ENCODE peak calls at places on chromosomes 11 and 22, in four cellular contexts. H, D, U and K are unnamed samples.

GRCh38 chr11:1052133-1053011 is 15.9 kb upstream of the MUC6 start:
- DNase-seq in H (peak), D (no peak), U (no peak), K (peak)

GRCh38 chr11:119671561-119672015 is 57.4 kb downstream of the NECTIN1 start:
- DNase-seq in H (no peak), D (no peak), U (no peak), K (peak)

GRCh38 chr11:1640076-1640946 is 10.7 kb downstream of the KRTAP5-5 start:
- DNase-seq in H (peak), D (peak), U (peak), K (peak)

GRCh38 chr11:6925636-6926207 is 504 bp upstream of the ZNF215 start:
- DNase-seq in H (no peak), D (peak), U (no peak), K (no peak)

GRCh38 chr11:65219930-65220213 is 38.1 kb downstream of the CAPN1 start:
- DNase-seq in H (no peak), D (no peak), U (no peak), K (no peak)

GRCh38 chr11:72189448-72190250 is 2.3 kb upstream of the FOLR1 start:
- DNase-seq in H (no peak), D (no peak), U (no peak), K (peak)

GRCh38 chr11:942853-943252 is 17.2 kb downstream of the AP2A2 start:
- DNase-seq in H (no peak), D (no peak), U (no peak), K (no peak)

GRCh38 chr11:61783717-61784505 is 8.5 kb downstream of the TMEM258 start:
- DNase-seq in H (no peak), D (no peak), U (no peak), K (no peak)

GRCh38 chr11:12159351-12160099 is 49.1 kb downstream of the MICAL2 start:
- DNase-seq in H (no peak), D (no peak), U (no peak), K (no peak)

GRCh38 chr11:862028-862703 is 19.5 kb downstream of the TSPAN4 start:
- DNase-seq in H (peak), D (peak), U (no peak), K (peak)

GRCh38 chr22:44193537-44193896 is 12.8 kb downstream of the PARVG start:
- DNase-seq in H (no peak), D (no peak), U (no peak), K (no peak)

GRCh38 chr11:13316528-13316961 is 39.0 kb downstream of the BMAL1 start:
- DNase-seq in H (no peak), D (no peak), U (no peak), K (no peak)

GRCh38 chr11:120128392-120129172 is 9.3 kb downstream of the TRIM29 start:
- DNase-seq in H (no peak), D (no peak), U (peak), K (no peak)

GRCh38 chr11:124801636-124802312 is 1.6 kb upstream of the MSANTD2 start:
- DNase-seq in H (no peak), D (no peak), U (no peak), K (no peak)

GRCh38 chr22:33529424-33530113 is 390.7 kb downstream of the LARGE1 start:
- DNase-seq in H (no peak), D (no peak), U (no peak), K (no peak)

GRCh38 chr11:68212421-68213134 is 518 bp downstream of the KMT5B start:
- DNase-seq in H (peak), D (peak), U (peak), K (peak)

GRCh38 chr11:100297516-100297915 is 389.6 kb upstream of the ARHGAP42 start:
- DNase-seq in H (no peak), D (no peak), U (no peak), K (no peak)

GRCh38 chr11:78651136-78651775 is 76.6 kb upstream of the NARS2 start:
- DNase-seq in H (no peak), D (no peak), U (no peak), K (no peak)

GRCh38 chr22:40922484-40923303 is 28.5 kb upstream of the RBX1 start:
- DNase-seq in H (no peak), D (peak), U (peak), K (peak)

GRCh38 chr11:134753805-134754130 is 341.7 kb upstream of the B3GAT1 start:
- DNase-seq in H (no peak), D (no peak), U (no peak), K (no peak)

GRCh38 chr11:69500285-69501120 is 19.0 kb downstream of the LINC01488 start:
- DNase-seq in H (no peak), D (no peak), U (no peak), K (peak)

GRCh38 chr11:121240650-121241299 is 51.8 kb upstream of the SC5D start:
- DNase-seq in H (no peak), D (no peak), U (no peak), K (peak)

GRCh38 chr11:108616549-108616948 is 23.0 kb upstream of the EXPH5 start:
- DNase-seq in H (no peak), D (no peak), U (peak), K (no peak)

GRCh38 chr11:8092587-8093424 is 11.8 kb downstream of the TUB start:
- DNase-seq in H (peak), D (peak), U (peak), K (peak)

GRCh38 chr22:41576877-41577276 is 12.8 kb downstream of the PMM1 start:
- DNase-seq in H (peak), D (peak), U (peak), K (peak)

GRCh38 chr22:46052801-46053562 is 76.0 kb upstream of the WNT7B start:
- DNase-seq in H (peak), D (no peak), U (no peak), K (peak)

GRCh38 chr11:11577246-11577855 is 44.5 kb downstream of the GALNT18 start:
- DNase-seq in H (no peak), D (no peak), U (no peak), K (no peak)

GRCh38 chr11:116833816-116834534 is 3.4 kb downstream of the APOA1 start:
- DNase-seq in H (no peak), D (no peak), U (peak), K (no peak)

GRCh38 chr11:134761361-134761760 is 349.3 kb upstream of the B3GAT1 start:
- DNase-seq in H (no peak), D (no peak), U (no peak), K (no peak)

GRCh38 chr11:30740071-30740470 is 153.9 kb upstream of the MPPED2 start:
- DNase-seq in H (no peak), D (no peak), U (no peak), K (no peak)

GRCh38 chr11:60377737-60378136 is 595 bp upstream of the MS4A7 start:
- DNase-seq in H (no peak), D (no peak), U (no peak), K (no peak)

GRCh38 chr11:60372767-60373166 is 5.6 kb upstream of the MS4A7 start:
- DNase-seq in H (no peak), D (no peak), U (no peak), K (no peak)

GRCh38 chr11:60376601-60377000 is 1.7 kb upstream of the MS4A7 start:
- DNase-seq in H (no peak), D (no peak), U (no peak), K (no peak)

GRCh38 chr11:60378359-60378758 is at the start of gene MS4A7:
- DNase-seq in H (no peak), D (no peak), U (no peak), K (no peak)
- TF ChIP-seq FOXJ3 in H (no peak), D (no peak), U (no peak), K (no peak)

DNA sequence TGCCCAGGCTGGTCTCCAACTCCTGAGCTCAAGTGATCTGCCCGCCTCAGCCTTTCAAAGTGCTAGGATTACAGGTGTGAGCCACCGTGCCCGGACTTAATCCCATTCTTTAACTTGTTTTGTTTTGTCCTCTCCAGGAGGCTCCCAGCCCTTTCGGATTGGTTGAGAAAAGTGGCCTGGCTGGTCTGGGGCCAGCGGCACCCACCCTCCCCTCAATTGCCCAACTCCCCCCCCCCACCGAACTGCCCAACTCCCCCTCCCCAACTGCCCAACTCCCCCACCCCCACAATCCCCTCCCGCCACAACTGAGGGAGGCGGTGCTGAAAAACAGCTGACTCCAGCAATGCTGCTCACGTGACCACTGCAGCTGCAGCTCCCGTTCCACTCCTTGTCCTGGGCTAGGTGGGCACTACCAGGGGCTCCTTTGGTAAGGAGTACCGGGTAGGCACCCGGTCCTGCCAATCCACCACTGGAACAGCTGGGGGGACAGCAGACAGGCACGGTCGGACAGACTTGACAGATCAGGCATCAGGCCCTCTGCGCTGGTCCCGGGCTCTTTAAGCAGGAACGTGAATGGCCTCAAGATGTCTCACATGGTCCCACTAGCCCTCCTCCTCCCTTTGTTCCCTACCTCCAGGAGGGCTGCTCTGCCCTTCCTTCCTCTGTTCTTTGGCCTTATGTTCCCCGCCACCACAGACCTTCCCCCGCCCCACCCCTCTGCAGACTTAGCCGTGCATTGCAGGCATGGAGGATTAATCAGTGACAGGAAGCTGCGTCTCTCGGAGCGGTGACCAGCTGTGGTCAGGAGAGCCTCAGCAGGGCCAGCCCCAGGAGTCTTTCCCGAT is at the start of gene TCN2:
- DNase-seq in H (peak), D (peak), U (peak), K (peak)
- TF ChIP-seq FOXJ3 in H (no peak), D (no peak), U (no peak), K (no peak)

DNA sequence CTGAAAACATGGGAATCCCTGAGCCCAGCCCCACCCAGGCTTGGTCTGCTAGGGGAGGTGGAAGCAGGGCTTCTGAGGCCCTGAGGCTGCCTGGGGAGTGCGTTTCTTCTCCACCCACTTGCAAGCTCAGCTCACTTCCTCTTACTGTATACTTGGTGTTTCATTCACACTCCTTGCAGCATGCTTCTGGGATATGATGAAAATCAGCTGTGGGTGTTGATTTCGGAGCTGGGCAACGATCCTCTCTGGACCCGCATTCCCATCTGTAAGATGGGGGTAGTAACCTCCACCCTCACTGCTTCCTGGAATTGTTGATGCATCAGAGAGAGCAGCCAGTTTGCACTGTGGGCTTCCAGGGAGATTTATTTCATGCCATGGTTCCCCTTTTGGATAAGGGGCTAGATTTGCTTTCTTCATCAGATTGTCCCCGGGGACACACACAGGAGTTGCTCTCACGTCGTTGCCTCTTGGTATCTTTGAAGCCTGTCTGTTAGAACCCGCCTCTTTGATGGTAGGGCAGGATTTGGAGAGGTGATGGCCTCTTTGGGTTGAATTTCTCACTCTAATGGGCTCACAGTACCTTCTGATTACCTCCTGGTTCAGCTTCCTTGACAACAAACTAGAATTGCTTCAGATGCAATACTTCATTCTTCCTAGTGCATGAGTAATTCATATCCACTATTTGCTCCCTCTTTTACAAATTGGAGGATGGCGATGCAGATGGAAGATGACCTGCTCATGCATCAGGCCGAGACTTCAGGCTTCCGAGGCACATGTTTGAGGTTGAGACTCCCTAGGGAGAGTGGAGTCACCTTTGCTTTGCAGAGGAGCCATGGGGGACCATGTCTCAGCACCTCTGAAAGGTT is 40.4 kb downstream of the BCR start:
- DNase-seq in H (no peak), D (peak), U (no peak), K (no peak)
- TF ChIP-seq FOXJ3 in H (no peak), D (no peak), U (no peak), K (no peak)

GRCh38 chr22:17302616-17303015 is 66.6 kb upstream of the CECR2 start:
- DNase-seq in H (no peak), D (no peak), U (no peak), K (no peak)
- TF ChIP-seq FOXJ3 in H (no peak), D (no peak), U (no peak), K (no peak)